ENCODE peak calls at places on chromosomes 16 and 17, in four cellular contexts. O, T, C and X are unnamed samples.

GRCh38 chr16:52498640-52499039 is 48.3 kb downstream of the TOX3 start:
- DNase-seq in O (no peak), T (no peak), C (no peak), X (no peak)

GRCh38 chr17:80846932-80847331 is 144.7 kb upstream of the CHMP6 start:
- DNase-seq in O (no peak), T (no peak), C (no peak), X (no peak)

GRCh38 chr17:49035470-49036269 is 38.5 kb downstream of the IGF2BP1 start:
- DNase-seq in O (peak), T (no peak), C (peak), X (peak)

GRCh38 chr17:47009759-47010594 is 30.9 kb upstream of the RPRML start:
- DNase-seq in O (no peak), T (no peak), C (no peak), X (no peak)

GRCh38 chr17:4436846-4437245 is 3.1 kb downstream of the SPNS3 start:
- DNase-seq in O (no peak), T (no peak), C (no peak), X (no peak)

GRCh38 chr16:2816751-2817495 is at the start of gene PRSS21:
- DNase-seq in O (peak), T (no peak), C (no peak), X (no peak)

GRCh38 chr17:70523407-70523806 is 354.1 kb downstream of the KCNJ2 start:
- DNase-seq in O (no peak), T (no peak), C (no peak), X (no peak)

GRCh38 chr16:73483076-73483791 is 435.3 kb upstream of the ZFHX3 start:
- DNase-seq in O (no peak), T (no peak), C (no peak), X (no peak)

GRCh38 chr16:75301804-75302203 is 50.4 kb upstream of the BCAR1 start:
- DNase-seq in O (no peak), T (no peak), C (no peak), X (peak)

GRCh38 chr17:7307686-7308624 is 527 bp downstream of the EIF5A start:
- DNase-seq in O (peak), T (no peak), C (peak), X (peak)

GRCh38 chr17:76240461-76241204 is at the start of gene RNF157:
- DNase-seq in O (peak), T (peak), C (peak), X (peak)

GRCh38 chr17:31488264-31488981 is 96.9 kb downstream of the RAB11FIP4 start:
- DNase-seq in O (peak), T (no peak), C (no peak), X (no peak)

GRCh38 chr17:78679495-78680395 is 102.3 kb downstream of the CYTH1 start:
- DNase-seq in O (no peak), T (no peak), C (no peak), X (no peak)

GRCh38 chr16:57503366-57503765 is 17.1 kb upstream of the DOK4 start:
- DNase-seq in O (peak), T (no peak), C (no peak), X (no peak)

GRCh38 chr17:55086635-55087058 is 118.1 kb downstream of the STXBP4 start:
- DNase-seq in O (no peak), T (no peak), C (no peak), X (peak)

GRCh38 chr17:48620497-48621139 is 5.5 kb upstream of the HOXB8 start:
- DNase-seq in O (no peak), T (no peak), C (no peak), X (no peak)

GRCh38 chr16:4375717-4376116 is 4.1 kb downstream of the VASN start:
- DNase-seq in O (no peak), T (no peak), C (no peak), X (no peak)

GRCh38 chr17:62995377-62995885 is 29.4 kb downstream of the TANC2 start:
- DNase-seq in O (peak), T (peak), C (peak), X (peak)

GRCh38 chr16:28130099-28131088 is 66.9 kb upstream of the GSG1L start:
- DNase-seq in O (no peak), T (no peak), C (no peak), X (no peak)

GRCh38 chr16:54331241-54332002 is 44.8 kb upstream of the IRX3 start:
- DNase-seq in O (no peak), T (no peak), C (no peak), X (no peak)

GRCh38 chr16:4729876-4730275 is 4.2 kb downstream of the ANKS3 start:
- DNase-seq in O (no peak), T (no peak), C (no peak), X (no peak)

GRCh38 chr17:63181856-63182255 is 215.8 kb downstream of the TANC2 start:
- DNase-seq in O (no peak), T (no peak), C (no peak), X (no peak)

GRCh38 chr17:63029520-63029919 is 63.5 kb downstream of the TANC2 start:
- DNase-seq in O (no peak), T (no peak), C (no peak), X (peak)

GRCh38 chr16:67021321-67021720 is 7.6 kb upstream of the CBFB start:
- DNase-seq in O (no peak), T (no peak), C (no peak), X (no peak)
- TF ChIP-seq MAZ in O (no peak), T (no peak), C (no peak), X (no peak)

DNA sequence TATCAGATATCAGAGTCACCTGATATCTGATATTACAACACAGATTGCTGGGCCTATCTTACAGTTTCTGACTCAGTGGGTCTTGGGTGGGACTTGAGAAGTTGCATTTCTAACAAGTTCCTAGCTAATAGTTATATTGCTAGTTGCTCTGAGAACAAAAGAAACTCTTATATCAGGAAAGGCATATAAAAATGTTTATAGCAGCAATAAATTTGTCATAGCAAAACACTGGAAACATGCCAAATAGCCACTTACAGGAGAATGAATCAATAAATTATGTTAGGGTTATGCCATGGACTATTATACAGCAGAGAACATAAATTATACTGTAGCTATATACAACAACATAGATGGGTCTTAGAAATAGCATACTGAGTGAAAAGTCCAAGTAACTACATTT is 38.2 kb downstream of the C17orf67 start:
- DNase-seq in O (no peak), T (no peak), C (no peak), X (no peak)
- TF ChIP-seq MAZ in O (no peak), T (no peak), C (no peak), X (no peak)

DNA sequence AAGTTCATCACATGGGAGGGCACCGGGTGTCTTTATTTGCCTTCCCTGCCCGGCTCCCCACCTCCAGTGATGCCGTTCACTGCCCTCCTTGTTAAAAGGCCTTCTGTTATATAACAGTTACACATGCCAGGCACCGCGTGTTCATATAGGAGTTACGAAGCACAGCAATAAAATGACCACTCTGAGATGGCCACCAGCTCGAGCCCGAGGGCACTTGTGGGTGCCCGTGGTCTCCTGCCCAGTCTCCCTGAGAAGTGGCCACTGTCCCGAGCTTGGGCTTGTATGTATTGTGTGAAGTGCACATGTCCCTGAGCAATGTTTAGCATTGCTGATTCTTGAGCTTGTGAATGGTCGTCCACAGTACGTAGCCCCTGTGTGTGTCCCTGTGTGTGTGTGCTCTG is 355.6 kb downstream of the SEC14L1 start:
- DNase-seq in O (no peak), T (no peak), C (no peak), X (no peak)
- TF ChIP-seq MAZ in O (no peak), T (no peak), C (no peak), X (no peak)

GRCh38 chr16:66953462-66954096 is 7.5 kb upstream of the CES3 start:
- DNase-seq in O (no peak), T (no peak), C (no peak), X (no peak)

GRCh38 chr16:66950971-66951790 is 9.9 kb upstream of the CES3 start:
- DNase-seq in O (no peak), T (no peak), C (no peak), X (peak)

GRCh38 chr16:66952430-66953139 is 8.5 kb upstream of the CES3 start:
- DNase-seq in O (no peak), T (no peak), C (no peak), X (no peak)

GRCh38 chr16:66950437-66950836 is 10.6 kb upstream of the CES3 start:
- DNase-seq in O (no peak), T (no peak), C (no peak), X (no peak)

DNA sequence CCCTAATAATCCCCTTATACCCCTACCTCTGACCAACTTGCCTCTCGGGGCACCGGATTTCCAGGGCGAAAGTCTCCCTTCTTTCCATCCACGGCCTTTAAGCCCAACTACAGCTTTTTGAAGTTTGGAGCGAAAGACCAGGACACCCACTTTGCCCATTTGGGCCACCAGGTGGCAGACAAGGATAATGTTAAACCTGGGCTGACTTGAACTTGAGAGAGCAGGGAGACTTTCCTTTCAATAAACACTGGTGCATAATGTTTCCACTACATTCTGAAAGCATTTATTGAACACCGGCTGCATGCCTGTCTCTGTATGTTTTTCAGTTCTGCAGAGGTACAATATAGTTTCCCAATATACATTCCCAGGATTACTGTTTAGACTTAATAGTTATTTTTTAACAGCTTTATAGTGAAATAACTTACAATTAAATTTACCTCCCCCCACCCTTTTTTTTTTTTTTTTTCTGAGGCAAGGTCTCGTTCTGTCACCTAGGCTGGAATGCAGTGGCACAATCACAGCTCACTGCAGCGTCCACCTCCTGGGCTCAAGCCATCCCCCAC is 6.9 kb upstream of the CES3 start:
- DNase-seq in O (peak), T (peak), C (peak), X (peak)
- TF ChIP-seq MAZ in O (no peak), T (no peak), C (no peak), X (no peak)

DNA sequence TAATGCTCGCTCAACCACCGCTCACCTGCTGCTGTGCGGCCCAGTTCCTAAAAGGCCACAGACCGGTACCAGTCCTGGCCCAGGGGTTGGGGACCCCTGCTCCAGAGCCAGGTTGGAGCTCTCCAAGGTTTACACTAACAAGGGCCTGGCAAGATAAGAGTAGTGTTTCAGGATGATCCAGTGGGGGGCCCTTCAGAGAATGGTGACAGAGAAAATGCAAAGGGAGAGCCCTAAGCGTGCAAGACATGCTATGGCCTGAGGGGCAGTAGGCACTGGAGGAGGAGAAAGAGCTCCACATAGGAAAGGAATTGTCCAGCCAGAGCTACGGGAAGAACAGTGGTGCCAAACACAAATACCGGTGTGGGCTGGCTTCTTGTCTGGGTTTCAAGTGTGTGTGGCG is 233.4 kb downstream of the STX8 start:
- DNase-seq in O (no peak), T (no peak), C (no peak), X (no peak)
- TF ChIP-seq MAZ in O (no peak), T (no peak), C (no peak), X (no peak)

GRCh38 chr16:76882105-76882504 is 308.9 kb upstream of the MON1B start:
- DNase-seq in O (no peak), T (no peak), C (no peak), X (no peak)

GRCh38 chr16:76885776-76886175 is 305.2 kb upstream of the MON1B start:
- DNase-seq in O (no peak), T (no peak), C (no peak), X (no peak)
- TF ChIP-seq MAZ in O (no peak), T (no peak), C (no peak), X (no peak)